ENCODE peak calls at places on chromosome 1, in eight cellular contexts. G is AG04450, B is cardiac fibroblast, J is lower lobe of right lung, M is fibroblast of pulmonary artery, O is uterus, A is cardiac muscle cell, H is endothelial cell of umbilical vein. W is an unnamed sample.

GRCh38 chr1:40983286-40983685 is 3.8 kb downstream of the CTPS1 start:
- DNase-seq in O (no peak), M (no peak), H (no peak), B (no peak), A (no peak), J (no peak), G (no peak), W (no peak)

GRCh38 chr1:201766117-201766863 is 62.7 kb upstream of the IPO9 start:
- DNase-seq in H (no peak), M (peak; percentile 96), G (no peak), B (peak; percentile 95), J (no peak), A (peak; percentile 98), O (peak; percentile 70), W (peak; percentile 93)

GRCh38 chr1:49098866-49099265 is 322.2 kb upstream of the BEND5 start:
- DNase-seq in M (no peak), B (no peak), A (no peak), G (no peak), J (no peak), H (no peak), O (no peak), W (no peak)

GRCh38 chr1:227731241-227731677 is 3.8 kb downstream of the JMJD4 start:
- DNase-seq in B (no peak), H (no peak), A (no peak), G (no peak), O (no peak), J (peak; percentile 37), M (no peak), W (no peak)

GRCh38 chr1:58932820-58933598 is 149.2 kb upstream of the JUN start:
- DNase-seq in M (peak; percentile 82), B (peak; percentile 73), J (peak; percentile 85), H (no peak), G (no peak), A (peak; percentile 79), O (no peak), W (no peak)

GRCh38 chr1:61083799-61084385 is 1.5 kb downstream of the NFIA start:
- DNase-seq in M (peak; percentile 30), O (no peak), B (peak; percentile 24), A (no peak), H (peak; percentile 67), G (no peak), J (no peak), W (no peak)

GRCh38 chr1:170592591-170593111 is 60.7 kb downstream of the GORAB start:
- DNase-seq in H (no peak), G (no peak), J (no peak), B (no peak), M (no peak), O (no peak), A (no peak), W (no peak)

GRCh38 chr1:63262148-63262770 is 60.1 kb upstream of the FOXD3 start:
- DNase-seq in J (no peak), O (no peak), M (no peak), G (no peak), H (no peak), A (no peak), B (no peak), W (no peak)

DNA sequence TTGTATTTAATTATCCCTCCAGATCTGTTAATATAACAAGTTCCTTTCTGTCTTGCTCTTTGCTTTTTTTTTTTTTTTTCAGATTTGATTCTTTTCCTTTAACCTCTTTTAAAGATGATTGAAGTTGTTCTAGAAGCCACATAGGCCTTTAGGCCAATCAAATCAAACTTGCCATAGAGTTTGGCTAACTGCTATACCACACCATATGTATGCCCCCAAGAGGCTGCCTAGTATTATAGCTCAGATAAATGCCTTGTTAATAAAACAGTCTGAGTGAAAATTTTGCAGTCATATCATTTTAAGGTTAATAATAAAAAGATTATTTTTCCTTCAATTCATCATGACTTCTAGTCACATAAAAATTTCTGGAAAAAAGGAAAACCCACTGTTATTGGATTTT is 696.0 kb upstream of the CHRM3 start:
- DNase-seq in A (peak; percentile 50), B (peak; percentile 50), M (peak; percentile 49), O (no peak), J (no peak), G (no peak), H (no peak), W (no peak)
- TF ChIP-seq CTCF in A (peak; percentile 32), B (peak; percentile 26), M (peak; percentile 26), O (no peak), J (no peak), G (peak; percentile 38), H (no peak), W (no peak)

GRCh38 chr1:154971341-154971998 is 923 bp upstream of the SHC1 start:
- DNase-seq in H (no peak), A (no peak), O (peak; percentile 45), G (no peak), J (no peak), M (peak; percentile 35), B (no peak), W (no peak)

GRCh38 chr1:154968731-154969130 is 1.8 kb downstream of the SHC1 start:
- DNase-seq in O (no peak), G (no peak), M (no peak), B (no peak), A (no peak), H (no peak), J (no peak), W (no peak)

GRCh38 chr1:154970631-154971340 is at the start of gene SHC1:
- DNase-seq in B (peak; percentile 97), H (peak; percentile 91), M (peak; percentile 94), O (peak; percentile 96), J (peak; percentile 86), G (peak; percentile 76), A (peak; percentile 97), W (peak; percentile 83)

GRCh38 chr1:154969246-154969645 is 1.3 kb downstream of the SHC1 start:
- DNase-seq in B (no peak), O (no peak), H (no peak), M (no peak), J (no peak), G (no peak), A (no peak), W (no peak)

GRCh38 chr1:154969741-154970452 is 650 bp downstream of the SHC1 start:
- DNase-seq in O (peak; percentile 58), A (no peak), M (no peak), J (no peak), H (peak; percentile 21), B (peak; percentile 35), G (no peak), W (no peak)
- H3K4me3 ChIP-seq in O (peak overlapping the region; percentile 30), A (peak overlapping the region; percentile 17), M (peak overlapping the region; percentile 83), J (peak overlapping the region; percentile 53), H (peak overlapping the region; percentile 70), B (peak overlapping the region; percentile 76), G (peak overlapping the region; percentile 61), W (peak overlapping the region; percentile 81)

GRCh38 chr1:218364028-218364710 is 19.0 kb downstream of the TGFB2 start:
- DNase-seq in M (no peak), A (no peak), H (peak; percentile 70), O (no peak), B (no peak), J (no peak), G (no peak), W (no peak)

GRCh38 chr1:218357893-218358232 is 12.7 kb downstream of the TGFB2 start:
- DNase-seq in M (no peak), A (peak; percentile 50), H (no peak), O (no peak), J (no peak), G (no peak), B (no peak), W (no peak)

GRCh38 chr1:218363141-218363540 is 18.0 kb downstream of the TGFB2 start:
- DNase-seq in O (no peak), B (no peak), M (no peak), H (no peak), G (no peak), J (no peak), A (no peak), W (no peak)

GRCh38 chr1:218362418-218363076 is 17.4 kb downstream of the TGFB2 start:
- DNase-seq in H (no peak), M (no peak), G (no peak), J (no peak), A (no peak), B (no peak), O (no peak), W (no peak)

DNA sequence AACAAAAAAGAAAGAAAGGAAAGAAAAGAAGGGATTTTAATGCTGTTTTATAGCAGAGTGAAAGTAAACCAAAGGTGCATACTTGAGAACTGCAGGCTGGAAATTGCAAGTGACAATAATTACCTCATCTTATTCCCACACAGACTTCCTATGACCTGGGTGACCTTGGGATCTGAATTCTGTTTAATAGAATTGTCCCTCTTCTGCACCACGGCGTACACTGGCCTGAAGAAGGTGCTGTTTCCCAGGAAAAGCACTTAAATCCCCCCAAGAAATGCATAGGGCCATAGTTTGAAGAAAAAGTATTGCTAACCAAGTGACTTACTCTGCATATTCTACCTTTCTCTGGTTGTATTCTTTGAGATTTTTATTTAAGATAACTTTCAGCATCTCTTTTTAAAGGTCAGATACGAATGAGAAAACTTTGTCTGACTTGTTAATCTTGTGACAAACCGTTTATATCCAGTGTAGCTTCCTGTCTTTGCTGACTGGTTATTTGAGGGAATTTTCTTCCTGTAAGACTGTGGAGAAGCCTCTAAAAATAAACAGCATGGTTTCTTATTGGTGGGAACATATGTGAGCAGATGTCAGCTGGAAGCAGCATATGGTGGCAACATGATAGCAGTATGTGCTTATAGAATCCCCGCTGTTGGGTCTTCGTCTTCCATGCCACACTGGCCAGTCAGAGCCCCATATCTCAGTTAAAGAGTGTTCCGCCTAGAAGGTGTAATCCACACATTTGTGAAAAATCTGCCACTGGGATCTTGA is 16.3 kb downstream of the TGFB2 start:
- DNase-seq in O (no peak), H (peak; percentile 81), G (no peak), J (no peak), M (peak; percentile 79), B (peak; percentile 82), A (peak; percentile 76), W (no peak)
- TF ChIP-seq CTCF in O (no peak), H (peak; percentile 70), G (peak; percentile 80), J (peak; percentile 46), M (peak; percentile 77), B (peak; percentile 66), A (peak; percentile 74), W (peak; percentile 66)

GRCh38 chr1:210332719-210333398 is 4.2 kb downstream of the HHAT start:
- DNase-seq in H (no peak), M (no peak), J (no peak), A (no peak), G (no peak), O (no peak), B (no peak), W (no peak)

GRCh38 chr1:210328746-210329488 is at the start of gene HHAT:
- DNase-seq in M (peak; percentile 76), H (peak; percentile 59), B (peak; percentile 81), O (peak; percentile 67), G (peak; percentile 24), J (peak; percentile 93), A (peak; percentile 86), W (no peak)

GRCh38 chr1:210332233-210332632 is 3.5 kb downstream of the HHAT start:
- DNase-seq in B (no peak), J (no peak), O (no peak), G (no peak), A (no peak), M (no peak), H (no peak), W (no peak)

GRCh38 chr1:210328032-210328745 is 513 bp upstream of the HHAT start:
- DNase-seq in B (no peak), J (no peak), M (no peak), G (no peak), A (peak; percentile 37), H (no peak), O (peak; percentile 24), W (no peak)

DNA sequence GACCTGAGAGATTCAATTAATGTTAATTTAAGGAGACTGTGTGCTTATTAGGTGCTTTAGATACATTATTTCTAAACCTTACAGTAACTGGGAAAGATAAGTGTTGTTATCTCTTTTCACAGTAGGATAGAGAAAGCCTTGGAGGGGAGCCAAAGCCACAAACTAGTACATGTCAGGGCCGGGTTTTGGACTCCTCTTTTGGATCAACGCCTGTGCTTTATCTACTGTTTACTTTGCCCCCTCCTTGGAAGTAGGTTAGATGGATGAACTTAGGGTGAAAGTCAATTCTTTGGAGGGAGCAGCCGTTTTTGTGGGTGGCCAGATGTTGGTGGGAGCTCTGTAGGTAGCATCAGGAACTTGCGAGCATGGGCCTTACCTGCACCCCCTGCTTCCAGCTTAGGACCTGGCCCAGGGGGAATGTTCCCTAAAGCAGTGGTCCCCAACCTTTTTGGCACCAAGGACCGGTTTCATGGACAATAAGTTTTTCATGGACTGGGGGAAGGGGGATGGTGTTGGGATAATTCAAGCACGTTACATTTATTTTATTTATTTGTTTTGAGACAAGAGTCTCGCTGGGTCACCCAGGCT is 1.7 kb downstream of the HHAT start:
- DNase-seq in J (no peak), A (peak; percentile 64), B (peak; percentile 22), G (no peak), M (no peak), O (no peak), H (no peak), W (no peak)
- H3K4me3 ChIP-seq in J (no peak overlapping the region), A (no peak overlapping the region), B (no peak overlapping the region), G (no peak overlapping the region), M (no peak overlapping the region), O (no peak overlapping the region), H (no peak overlapping the region), W (no peak overlapping the region)

W was measured in astrocyte of the cerebellum.